ENCODE peak calls at places on chromosomes 7 and 10, in six cellular contexts. One of them, this sample, is unnamed.
A peak's percentile ranks its signal among the peaks of the same experiment; 100 is the strongest.

GRCh38 chr7:34761627-34762026 is 103.6 kb downstream of the NPSR1 start:
- DNase-seq in BE2C: no peak
- DNase-seq in neuronal stem cell: no peak
- DNase-seq in CD4-positive, alpha-beta T cell: no peak
- DNase-seq in lower lobe of right lung: no peak
- DNase-seq in SJSA1: no peak
- DNase-seq in this sample: no peak

GRCh38 chr10:124565565-124566221 is 104.1 kb downstream of the LHPP start:
- DNase-seq in CD4-positive, alpha-beta T cell: no peak
- DNase-seq in lower lobe of right lung: peak; percentile 81
- DNase-seq in BE2C: no peak
- DNase-seq in SJSA1: no peak
- DNase-seq in neuronal stem cell: peak; percentile 36
- DNase-seq in this sample: peak; percentile 73

GRCh38 chr10:14253079-14253478 is 77.6 kb downstream of the FRMD4A start:
- DNase-seq in lower lobe of right lung: no peak
- DNase-seq in neuronal stem cell: no peak
- DNase-seq in BE2C: no peak
- DNase-seq in CD4-positive, alpha-beta T cell: no peak
- DNase-seq in SJSA1: no peak
- DNase-seq in this sample: no peak

GRCh38 chr10:129888784-129889616 is 75.1 kb downstream of the EBF3 start:
- DNase-seq in CD4-positive, alpha-beta T cell: peak; percentile 16
- DNase-seq in SJSA1: no peak
- DNase-seq in BE2C: peak; percentile 82
- DNase-seq in lower lobe of right lung: no peak
- DNase-seq in neuronal stem cell: peak; percentile 46
- DNase-seq in this sample: peak; percentile 79

GRCh38 chr10:103716206-103717160 is 138.9 kb downstream of the SH3PXD2A start:
- DNase-seq in lower lobe of right lung: no peak
- DNase-seq in BE2C: no peak
- DNase-seq in neuronal stem cell: no peak
- DNase-seq in CD4-positive, alpha-beta T cell: no peak
- DNase-seq in SJSA1: no peak
- DNase-seq in this sample: no peak

GRCh38 chr7:67636363-67637355 is 640.0 kb downstream of the TYW1 start:
- DNase-seq in BE2C: no peak
- DNase-seq in SJSA1: no peak
- DNase-seq in lower lobe of right lung: no peak
- DNase-seq in neuronal stem cell: no peak
- DNase-seq in CD4-positive, alpha-beta T cell: no peak
- DNase-seq in this sample: peak; percentile 82

GRCh38 chr7:99098824-99099498 is 44.9 kb downstream of the SMURF1 start:
- DNase-seq in lower lobe of right lung: no peak
- DNase-seq in SJSA1: peak; percentile 44
- DNase-seq in neuronal stem cell: no peak
- DNase-seq in CD4-positive, alpha-beta T cell: no peak
- DNase-seq in BE2C: no peak
- DNase-seq in this sample: no peak

GRCh38 chr10:70677016-70677415 is 4.7 kb downstream of the ADAMTS14 start:
- DNase-seq in BE2C: no peak
- DNase-seq in neuronal stem cell: no peak
- DNase-seq in CD4-positive, alpha-beta T cell: no peak
- DNase-seq in SJSA1: no peak
- DNase-seq in lower lobe of right lung: no peak
- DNase-seq in this sample: no peak

GRCh38 chr7:108313086-108313485 is 143.2 kb downstream of the NRCAM start:
- DNase-seq in CD4-positive, alpha-beta T cell: no peak
- DNase-seq in neuronal stem cell: no peak
- DNase-seq in BE2C: no peak
- DNase-seq in lower lobe of right lung: no peak
- DNase-seq in SJSA1: no peak
- DNase-seq in this sample: no peak

GRCh38 chr7:45543470-45543869 is 30.7 kb upstream of the ADCY1 start:
- DNase-seq in neuronal stem cell: no peak
- DNase-seq in CD4-positive, alpha-beta T cell: no peak
- DNase-seq in SJSA1: no peak
- DNase-seq in BE2C: no peak
- DNase-seq in lower lobe of right lung: no peak
- DNase-seq in this sample: no peak

GRCh38 chr10:29287635-29288034 is 1.2 kb upstream of the LYZL1 start:
- DNase-seq in lower lobe of right lung: no peak
- DNase-seq in BE2C: no peak
- DNase-seq in neuronal stem cell: no peak
- DNase-seq in SJSA1: no peak
- DNase-seq in CD4-positive, alpha-beta T cell: no peak
- DNase-seq in this sample: no peak

GRCh38 chr7:8176370-8177081 is 85.4 kb downstream of the ICA1 start:
- DNase-seq in neuronal stem cell: no peak
- DNase-seq in lower lobe of right lung: no peak
- DNase-seq in CD4-positive, alpha-beta T cell: peak; percentile 70
- DNase-seq in SJSA1: no peak
- DNase-seq in BE2C: no peak
- DNase-seq in this sample: no peak

GRCh38 chr10:29535012-29535777 is 99.6 kb downstream of the SVIL start:
- DNase-seq in neuronal stem cell: no peak
- DNase-seq in BE2C: peak; percentile 48
- DNase-seq in CD4-positive, alpha-beta T cell: no peak
- DNase-seq in SJSA1: peak; percentile 96
- DNase-seq in lower lobe of right lung: peak; percentile 53
- DNase-seq in this sample: peak; percentile 34

GRCh38 chr7:102320601-102321350 is 34.1 kb downstream of the SH2B2 start:
- DNase-seq in lower lobe of right lung: no peak
- DNase-seq in neuronal stem cell: no peak
- DNase-seq in SJSA1: no peak
- DNase-seq in CD4-positive, alpha-beta T cell: no peak
- DNase-seq in BE2C: no peak
- DNase-seq in this sample: no peak

GRCh38 chr10:98957801-98958200 is 277.9 kb downstream of the HPSE2 start:
- DNase-seq in lower lobe of right lung: no peak
- DNase-seq in SJSA1: peak; percentile 20
- DNase-seq in BE2C: no peak
- DNase-seq in neuronal stem cell: no peak
- DNase-seq in CD4-positive, alpha-beta T cell: no peak
- DNase-seq in this sample: no peak

GRCh38 chr10:17607060-17607459 is 10.1 kb downstream of the HACD1 start:
- DNase-seq in SJSA1: no peak
- DNase-seq in BE2C: no peak
- DNase-seq in lower lobe of right lung: no peak
- DNase-seq in neuronal stem cell: no peak
- DNase-seq in CD4-positive, alpha-beta T cell: no peak
- DNase-seq in this sample: no peak

GRCh38 chr10:112967200-112967599 is 17.2 kb downstream of the TCF7L2 start:
- DNase-seq in CD4-positive, alpha-beta T cell: no peak
- DNase-seq in SJSA1: peak; percentile 58
- DNase-seq in lower lobe of right lung: no peak
- DNase-seq in neuronal stem cell: no peak
- DNase-seq in BE2C: no peak
- DNase-seq in this sample: no peak

DNA sequence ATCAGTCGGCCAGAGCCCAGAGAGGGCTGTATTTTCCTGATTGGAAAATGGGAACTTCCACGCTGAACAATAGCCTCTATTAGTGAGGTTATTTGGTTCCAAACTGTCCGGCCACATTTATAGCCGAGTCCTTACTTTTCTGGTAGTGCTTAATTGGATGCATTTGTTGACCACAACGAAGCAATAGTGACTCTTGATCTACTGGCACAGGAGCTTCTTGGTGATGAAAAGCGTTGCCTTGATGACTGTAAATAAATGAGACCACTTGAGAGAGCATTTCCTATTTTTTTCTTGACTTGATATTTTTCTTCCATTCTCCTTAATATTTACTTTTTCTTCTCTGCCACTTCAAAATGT is 4.8 kb upstream of the SP8 start:
- DNase-seq in CD4-positive, alpha-beta T cell: no peak
- DNase-seq in neuronal stem cell: no peak
- DNase-seq in lower lobe of right lung: no peak
- DNase-seq in BE2C: no peak
- DNase-seq in SJSA1: no peak
- DNase-seq in this sample: no peak
- H3K27me3 ChIP-seq in CD4-positive, alpha-beta T cell: peaks cover 99% of the 10 kb centered on the region
- H3K27me3 ChIP-seq in neuronal stem cell: no peaks in the 10 kb centered on the region
- H3K27me3 ChIP-seq in lower lobe of right lung: peaks cover 100% of the 10 kb centered on the region
- H3K27me3 ChIP-seq in BE2C: peaks cover 99% of the 10 kb centered on the region
- H3K27me3 ChIP-seq in SJSA1: peaks cover 85% of the 10 kb centered on the region
- H3K27me3 ChIP-seq in this sample: peaks cover 92% of the 10 kb centered on the region

DNA sequence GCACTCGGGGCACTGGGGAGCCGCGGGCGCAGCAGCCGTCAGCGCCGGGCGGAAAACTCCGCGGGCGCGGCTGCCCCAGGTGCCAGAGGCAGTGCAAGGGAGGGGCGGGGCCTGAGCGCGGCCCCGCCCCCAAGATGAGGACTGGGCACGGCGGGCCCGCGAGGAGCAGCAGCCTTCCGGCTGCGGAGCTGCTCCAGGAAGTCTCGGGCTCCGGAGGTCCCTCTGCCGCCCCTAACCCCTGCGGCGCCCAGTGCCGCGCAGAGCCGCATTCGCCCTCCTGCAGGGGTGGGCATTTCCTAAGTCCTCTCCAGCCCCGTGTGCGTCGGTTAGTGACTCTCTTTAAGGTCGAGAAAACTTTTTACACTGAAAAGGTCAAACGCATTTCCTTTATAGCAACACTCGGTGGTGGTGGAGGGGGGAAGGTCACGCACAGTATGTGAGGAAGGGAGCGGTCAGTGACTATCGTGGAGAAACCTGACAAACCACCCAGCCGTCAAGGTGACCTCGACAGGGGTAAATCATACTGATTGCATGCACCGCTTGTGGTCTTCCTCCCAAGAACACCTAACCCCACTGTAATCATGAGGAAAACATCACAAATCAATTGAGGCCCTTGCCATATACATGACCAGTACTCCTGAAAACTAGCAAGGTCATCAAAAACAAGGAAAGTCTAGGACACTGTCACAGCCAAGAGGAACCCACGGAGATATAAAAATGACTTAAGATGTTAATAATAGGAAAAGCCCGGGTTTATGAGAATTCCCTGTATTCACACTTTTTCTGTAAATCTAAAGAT is at the start of gene ANXA11:
- DNase-seq in CD4-positive, alpha-beta T cell: peak; percentile 78
- DNase-seq in neuronal stem cell: peak; percentile 69
- DNase-seq in lower lobe of right lung: peak; percentile 91
- DNase-seq in BE2C: peak; percentile 81
- DNase-seq in SJSA1: peak; percentile 85
- DNase-seq in this sample: peak; percentile 87
- H3K27me3 ChIP-seq in CD4-positive, alpha-beta T cell: no peaks in the 10 kb centered on the region
- H3K27me3 ChIP-seq in neuronal stem cell: peaks cover 35% of the 10 kb centered on the region
- H3K27me3 ChIP-seq in lower lobe of right lung: no peaks in the 10 kb centered on the region
- H3K27me3 ChIP-seq in BE2C: no peaks in the 10 kb centered on the region
- H3K27me3 ChIP-seq in SJSA1: peaks cover 3% of the 10 kb centered on the region
- H3K27me3 ChIP-seq in this sample: no peaks in the 10 kb centered on the region

GRCh38 chr7:1412322-1413261 is 46.7 kb downstream of the MICALL2 start:
- DNase-seq in CD4-positive, alpha-beta T cell: peak; percentile 88
- DNase-seq in SJSA1: peak; percentile 80
- DNase-seq in neuronal stem cell: peak; percentile 90
- DNase-seq in BE2C: peak; percentile 97
- DNase-seq in lower lobe of right lung: peak; percentile 93
- DNase-seq in this sample: peak; percentile 79

GRCh38 chr7:1411414-1411813 is 47.9 kb downstream of the MICALL2 start:
- DNase-seq in SJSA1: no peak
- DNase-seq in CD4-positive, alpha-beta T cell: no peak
- DNase-seq in lower lobe of right lung: no peak
- DNase-seq in BE2C: no peak
- DNase-seq in neuronal stem cell: no peak
- DNase-seq in this sample: no peak

GRCh38 chr7:1415389-1415990 is 43.8 kb downstream of the MICALL2 start:
- DNase-seq in neuronal stem cell: no peak
- DNase-seq in SJSA1: no peak
- DNase-seq in CD4-positive, alpha-beta T cell: no peak
- DNase-seq in BE2C: no peak
- DNase-seq in lower lobe of right lung: no peak
- DNase-seq in this sample: no peak

GRCh38 chr7:1410992-1411391 is 48.3 kb downstream of the MICALL2 start:
- DNase-seq in neuronal stem cell: no peak
- DNase-seq in BE2C: no peak
- DNase-seq in lower lobe of right lung: no peak
- DNase-seq in CD4-positive, alpha-beta T cell: no peak
- DNase-seq in SJSA1: no peak
- DNase-seq in this sample: peak; percentile 85

GRCh38 chr7:1413936-1414639 is 45.2 kb downstream of the MICALL2 start:
- DNase-seq in SJSA1: no peak
- DNase-seq in neuronal stem cell: no peak
- DNase-seq in CD4-positive, alpha-beta T cell: no peak
- DNase-seq in lower lobe of right lung: no peak
- DNase-seq in BE2C: no peak
- DNase-seq in this sample: no peak
- H3K27me3 ChIP-seq in SJSA1: peaks cover 31% of the 10 kb centered on the region
- H3K27me3 ChIP-seq in neuronal stem cell: peaks cover 9% of the 10 kb centered on the region
- H3K27me3 ChIP-seq in CD4-positive, alpha-beta T cell: no peaks in the 10 kb centered on the region
- H3K27me3 ChIP-seq in lower lobe of right lung: peaks cover 22% of the 10 kb centered on the region
- H3K27me3 ChIP-seq in BE2C: peaks cover 55% of the 10 kb centered on the region
- H3K27me3 ChIP-seq in this sample: no peaks in the 10 kb centered on the region

GRCh38 chr7:88495901-88496300 is 189.2 kb upstream of the STEAP4 start:
- DNase-seq in BE2C: no peak
- DNase-seq in SJSA1: no peak
- DNase-seq in lower lobe of right lung: no peak
- DNase-seq in CD4-positive, alpha-beta T cell: no peak
- DNase-seq in neuronal stem cell: no peak
- DNase-seq in this sample: no peak

GRCh38 chr7:88485811-88486210 is 179.1 kb upstream of the STEAP4 start:
- DNase-seq in CD4-positive, alpha-beta T cell: no peak
- DNase-seq in neuronal stem cell: no peak
- DNase-seq in lower lobe of right lung: no peak
- DNase-seq in SJSA1: no peak
- DNase-seq in BE2C: no peak
- DNase-seq in this sample: no peak

GRCh38 chr7:88490161-88490560 is 183.5 kb upstream of the STEAP4 start:
- DNase-seq in BE2C: no peak
- DNase-seq in lower lobe of right lung: no peak
- DNase-seq in CD4-positive, alpha-beta T cell: no peak
- DNase-seq in SJSA1: no peak
- DNase-seq in neuronal stem cell: no peak
- DNase-seq in this sample: no peak

DNA sequence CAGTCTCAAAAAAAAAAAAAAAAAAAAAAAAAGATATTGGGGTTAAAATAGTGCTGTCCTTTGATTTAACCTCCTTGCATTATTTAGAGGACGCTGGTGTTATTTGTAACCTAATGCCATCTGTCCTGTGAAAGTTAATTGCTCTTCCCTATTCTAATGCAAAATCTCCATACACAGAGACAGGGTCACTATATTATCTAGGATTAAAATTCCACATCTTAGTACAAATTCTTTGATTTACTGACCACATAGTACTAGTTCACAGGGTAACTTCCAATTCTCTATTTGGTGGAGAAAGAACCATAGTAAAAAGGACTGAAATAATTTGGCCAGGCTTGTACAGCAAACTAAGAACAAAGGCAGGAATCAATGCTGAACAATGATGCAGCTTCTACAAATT is 184.2 kb upstream of the STEAP4 start:
- DNase-seq in SJSA1: no peak
- DNase-seq in lower lobe of right lung: no peak
- DNase-seq in CD4-positive, alpha-beta T cell: no peak
- DNase-seq in neuronal stem cell: no peak
- DNase-seq in BE2C: no peak
- DNase-seq in this sample: no peak
- H3K27me3 ChIP-seq in SJSA1: peaks cover 9% of the 10 kb centered on the region
- H3K27me3 ChIP-seq in lower lobe of right lung: no peaks in the 10 kb centered on the region
- H3K27me3 ChIP-seq in CD4-positive, alpha-beta T cell: no peaks in the 10 kb centered on the region
- H3K27me3 ChIP-seq in neuronal stem cell: no peaks in the 10 kb centered on the region
- H3K27me3 ChIP-seq in BE2C: no peaks in the 10 kb centered on the region
- H3K27me3 ChIP-seq in this sample: no peaks in the 10 kb centered on the region

GRCh38 chr7:72123913-72124312 is 288.2 kb downstream of the CALN1 start:
- DNase-seq in CD4-positive, alpha-beta T cell: no peak
- DNase-seq in neuronal stem cell: no peak
- DNase-seq in BE2C: no peak
- DNase-seq in lower lobe of right lung: no peak
- DNase-seq in SJSA1: no peak
- DNase-seq in this sample: no peak
- H3K27me3 ChIP-seq in CD4-positive, alpha-beta T cell: no peaks in the 10 kb centered on the region
- H3K27me3 ChIP-seq in neuronal stem cell: no peaks in the 10 kb centered on the region
- H3K27me3 ChIP-seq in BE2C: no peaks in the 10 kb centered on the region
- H3K27me3 ChIP-seq in lower lobe of right lung: no peaks in the 10 kb centered on the region
- H3K27me3 ChIP-seq in SJSA1: no peaks in the 10 kb centered on the region
- H3K27me3 ChIP-seq in this sample: no peaks in the 10 kb centered on the region

This sample was measured in WERI-Rb-1.